ENCODE peak calls at places on chromosome 14, in six cellular contexts. V is hepatocyte, G is GM23338, X is colonic mucosa, T is K562, J is WERI-Rb-1. N is an unnamed sample.

GRCh38 chr14:103031956-103032355 is 25.4 kb downstream of the CDC42BPB start:
- DNase-seq in V (peak), G (peak), X (peak), T (no peak), J (peak), N (peak)

GRCh38 chr14:52473557-52473956 is 78.7 kb downstream of the TXNDC16 start:
- DNase-seq in V (peak), G (peak), X (no peak), T (no peak), J (no peak), N (no peak)

GRCh38 chr14:101960225-101960624 is 4.1 kb upstream of the DYNC1H1 start:
- DNase-seq in V (no peak), G (peak), X (peak), T (peak), J (no peak), N (no peak)

GRCh38 chr14:70398706-70399431 is 18.0 kb downstream of the SYNJ2BP start:
- DNase-seq in V (no peak), G (no peak), X (no peak), T (no peak), J (no peak), N (no peak)

GRCh38 chr14:92039720-92040430 is at the start of gene TRIP11:
- DNase-seq in V (peak), G (peak), X (peak), T (peak), J (peak), N (peak)

GRCh38 chr14:66944872-66945271 is 244.4 kb upstream of the GARIN2 start:
- DNase-seq in V (peak), G (peak), X (no peak), T (no peak), J (no peak), N (peak)

GRCh38 chr14:34098045-34098984 is 147.4 kb upstream of the EGLN3 start:
- DNase-seq in V (peak), G (peak), X (peak), T (peak), J (no peak), N (peak)

GRCh38 chr14:102949062-102949800 is 26.8 kb downstream of the AMN start:
- DNase-seq in V (no peak), G (no peak), X (no peak), T (no peak), J (no peak), N (no peak)

GRCh38 chr14:76836029-76836630 is 9.9 kb downstream of the LRRC74A start:
- DNase-seq in V (no peak), G (no peak), X (no peak), T (no peak), J (no peak), N (no peak)

GRCh38 chr14:79280400-79280670 is 931.0 kb downstream of the DIO2 start:
- DNase-seq in V (no peak), G (no peak), X (no peak), T (no peak), J (no peak), N (no peak)

GRCh38 chr14:80637726-80638619 is 303.6 kb downstream of the CEP128 start:
- DNase-seq in V (no peak), G (no peak), X (no peak), T (no peak), J (peak), N (no peak)

GRCh38 chr14:106879241-106879640 is 1352.9 kb downstream of the TMEM121 start:
- DNase-seq in V (no peak), G (peak), X (peak), T (peak), J (peak), N (no peak)

GRCh38 chr14:24965934-24966593 is 83.9 kb downstream of the STXBP6 start:
- DNase-seq in V (peak), G (no peak), X (no peak), T (no peak), J (no peak), N (no peak)

GRCh38 chr14:24817638-24818053 is 183.7 kb upstream of the GZMB start:
- DNase-seq in V (peak), G (peak), X (no peak), T (no peak), J (no peak), N (no peak)

GRCh38 chr14:28412076-28412475 is 354.5 kb upstream of the FOXG1 start:
- DNase-seq in V (no peak), G (no peak), X (no peak), T (no peak), J (no peak), N (no peak)

GRCh38 chr14:91806716-91807115 is 60.6 kb downstream of the TC2N start:
- DNase-seq in V (no peak), G (no peak), X (no peak), T (no peak), J (no peak), N (no peak)

GRCh38 chr14:56390859-56391258 is 188.7 kb upstream of the TMEM260 start:
- DNase-seq in V (no peak), G (peak), X (no peak), T (no peak), J (no peak), N (no peak)

GRCh38 chr14:35300228-35300627 is 8.0 kb downstream of the PSMA6 start:
- DNase-seq in V (no peak), G (no peak), X (no peak), T (no peak), J (no peak), N (no peak)

GRCh38 chr14:45715946-45716345 is 462.9 kb upstream of the MIS18BP1 start:
- DNase-seq in V (no peak), G (no peak), X (no peak), T (no peak), J (no peak), N (no peak)

GRCh38 chr14:57725399-57726077 is 140.4 kb downstream of the SLC35F4 start:
- DNase-seq in V (peak), G (no peak), X (no peak), T (no peak), J (no peak), N (no peak)

GRCh38 chr14:62181591-62181990 is 419.4 kb downstream of the SNAPC1 start:
- DNase-seq in V (no peak), G (no peak), X (no peak), T (no peak), J (no peak), N (no peak)

GRCh38 chr14:67426161-67426560 is 14.2 kb upstream of the PLEK2 start:
- DNase-seq in V (no peak), G (no peak), X (no peak), T (no peak), J (no peak), N (no peak)

GRCh38 chr14:102086346-102086971 is 385 bp downstream of the HSP90AA1 start:
- DNase-seq in V (peak), G (peak), X (peak), T (peak), J (no peak), N (peak)

GRCh38 chr14:55124774-55125372 is 4.2 kb upstream of the LGALS3 start:
- DNase-seq in V (no peak), G (no peak), X (peak), T (no peak), J (no peak), N (no peak)

GRCh38 chr14:22848391-22849164 is 12.2 kb downstream of the MMP14 start:
- DNase-seq in V (peak), G (peak), X (peak), T (no peak), J (no peak), N (no peak)

GRCh38 chr14:103488071-103488470 is 34.6 kb downstream of the CKB start:
- DNase-seq in V (no peak), G (no peak), X (no peak), T (no peak), J (no peak), N (no peak)

GRCh38 chr14:40096968-40097367 is 664.7 kb upstream of the FBXO33 start:
- DNase-seq in V (no peak), G (no peak), X (no peak), T (no peak), J (no peak), N (no peak)

GRCh38 chr14:51441001-51441400 is 201.0 kb downstream of the TMX1 start:
- DNase-seq in V (no peak), G (no peak), X (no peak), T (no peak), J (no peak), N (no peak)

GRCh38 chr14:30528778-30529642 is 29.9 kb upstream of the G2E3 start:
- DNase-seq in V (no peak), G (peak), X (no peak), T (no peak), J (no peak), N (no peak)

GRCh38 chr14:22556021-22556989 is 32.7 kb downstream of the DAD1 start:
- DNase-seq in V (no peak), G (peak), X (peak), T (peak), J (no peak), N (no peak)

GRCh38 chr14:90795744-90796143 is 20.5 kb downstream of the TTC7B start:
- DNase-seq in V (no peak), G (peak), X (no peak), T (no peak), J (no peak), N (peak)

GRCh38 chr14:80278293-80279037 is 67.2 kb upstream of the DIO2 start:
- DNase-seq in V (peak), G (no peak), X (no peak), T (no peak), J (no peak), N (no peak)

GRCh38 chr14:104724981-104725771 is 1.1 kb downstream of the ADSS1 start:
- DNase-seq in V (peak), G (peak), X (no peak), T (peak), J (no peak), N (peak)
- TF ChIP-seq CTCF in V (no peak), G (peak), X (no peak), T (peak), J (peak), N (no peak)

GRCh38 chr14:64937821-64938193 is 4.7 kb downstream of the GPX2 start:
- DNase-seq in V (no peak), G (no peak), X (no peak), T (peak), J (no peak), N (no peak)
- TF ChIP-seq CTCF in V (peak), G (peak), X (no peak), T (peak), J (peak), N (no peak)

GRCh38 chr14:74979442-74980397 is 23.0 kb upstream of the EIF2B2 start:
- DNase-seq in V (peak), G (peak), X (no peak), T (no peak), J (peak), N (peak)
- TF ChIP-seq CTCF in V (peak), G (peak), X (no peak), T (no peak), J (peak), N (no peak)

GRCh38 chr14:99413972-99414371 is 66.7 kb downstream of the SETD3 start:
- DNase-seq in V (no peak), G (no peak), X (no peak), T (no peak), J (no peak), N (no peak)

GRCh38 chr14:99416909-99417308 is 63.8 kb downstream of the SETD3 start:
- DNase-seq in V (no peak), G (no peak), X (no peak), T (no peak), J (no peak), N (no peak)

GRCh38 chr14:99413172-99413571 is 67.5 kb downstream of the SETD3 start:
- DNase-seq in V (no peak), G (peak), X (no peak), T (no peak), J (no peak), N (no peak)

GRCh38 chr14:99418217-99418616 is 62.4 kb downstream of the SETD3 start:
- DNase-seq in V (no peak), G (no peak), X (no peak), T (no peak), J (no peak), N (no peak)

GRCh38 chr14:99415496-99416281 is 65.0 kb downstream of the SETD3 start:
- DNase-seq in V (peak), G (peak), X (peak), T (peak), J (peak), N (no peak)
- TF ChIP-seq CTCF in V (peak), G (peak), X (peak), T (peak), J (peak), N (peak)

GRCh38 chr14:68767248-68767645 is 25.6 kb downstream of the ZFP36L1 start:
- DNase-seq in V (no peak), G (no peak), X (no peak), T (no peak), J (peak), N (peak)
- TF ChIP-seq CTCF in V (no peak), G (peak), X (no peak), T (peak), J (no peak), N (no peak)

GRCh38 chr14:61080591-61081010 is 99.6 kb downstream of the SLC38A6 start:
- DNase-seq in V (peak), G (peak), X (no peak), T (no peak), J (no peak), N (peak)
- TF ChIP-seq CTCF in V (no peak), G (no peak), X (no peak), T (no peak), J (no peak), N (no peak)

DNA sequence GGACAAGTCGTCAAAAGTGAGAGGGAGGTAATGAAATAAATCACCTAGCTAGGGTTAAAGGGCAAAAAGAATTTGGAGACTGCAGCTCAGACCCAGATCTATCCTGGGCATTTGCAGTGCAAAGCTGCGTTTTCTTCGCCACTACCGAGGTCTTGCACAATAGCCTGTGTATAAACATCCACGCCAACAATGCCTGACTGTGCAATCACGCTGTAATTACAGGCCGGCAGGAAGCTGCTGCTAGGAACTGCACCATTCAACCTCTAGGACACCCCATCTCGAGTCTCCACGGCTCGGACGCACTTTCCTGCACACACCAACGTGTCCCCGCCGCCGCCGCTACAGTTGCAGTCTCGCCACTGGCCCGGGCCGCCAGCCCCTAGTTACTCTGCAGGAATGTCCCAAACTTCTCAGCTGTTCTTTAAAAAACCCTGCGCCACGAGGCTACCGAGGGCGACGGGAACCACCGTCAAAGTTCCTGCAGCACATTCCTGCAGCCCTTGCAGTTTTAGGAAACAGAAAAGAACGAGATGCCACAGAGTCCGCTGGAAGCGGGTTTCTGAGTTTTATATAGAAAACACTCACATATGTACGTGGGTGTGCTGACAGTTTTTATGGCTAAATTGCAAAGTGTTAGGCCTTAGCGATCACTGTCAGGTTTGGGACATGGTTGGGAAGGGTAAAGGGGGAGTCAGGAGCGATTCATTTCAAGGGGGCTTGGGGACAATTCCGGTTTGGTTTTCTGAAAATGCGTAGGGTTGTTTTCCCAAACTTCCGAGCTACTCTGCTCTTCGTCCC is 65.6 kb upstream of the PTGR2 start:
- DNase-seq in V (peak), G (peak), X (peak), T (peak), J (peak), N (peak)
- TF ChIP-seq CTCF in V (peak), G (no peak), X (peak), T (no peak), J (no peak), N (no peak)

GRCh38 chr14:74567219-74567618 is 44.8 kb downstream of the LTBP2 start:
- DNase-seq in V (no peak), G (no peak), X (no peak), T (no peak), J (no peak), N (no peak)

GRCh38 chr14:74568380-74568649 is 43.7 kb downstream of the LTBP2 start:
- DNase-seq in V (no peak), G (no peak), X (no peak), T (no peak), J (no peak), N (no peak)

GRCh38 chr14:74568896-74569295 is 43.1 kb downstream of the LTBP2 start:
- DNase-seq in V (no peak), G (no peak), X (peak), T (no peak), J (no peak), N (no peak)

GRCh38 chr14:74566174-74567125 is 45.6 kb downstream of the LTBP2 start:
- DNase-seq in V (no peak), G (no peak), X (no peak), T (no peak), J (no peak), N (no peak)

DNA sequence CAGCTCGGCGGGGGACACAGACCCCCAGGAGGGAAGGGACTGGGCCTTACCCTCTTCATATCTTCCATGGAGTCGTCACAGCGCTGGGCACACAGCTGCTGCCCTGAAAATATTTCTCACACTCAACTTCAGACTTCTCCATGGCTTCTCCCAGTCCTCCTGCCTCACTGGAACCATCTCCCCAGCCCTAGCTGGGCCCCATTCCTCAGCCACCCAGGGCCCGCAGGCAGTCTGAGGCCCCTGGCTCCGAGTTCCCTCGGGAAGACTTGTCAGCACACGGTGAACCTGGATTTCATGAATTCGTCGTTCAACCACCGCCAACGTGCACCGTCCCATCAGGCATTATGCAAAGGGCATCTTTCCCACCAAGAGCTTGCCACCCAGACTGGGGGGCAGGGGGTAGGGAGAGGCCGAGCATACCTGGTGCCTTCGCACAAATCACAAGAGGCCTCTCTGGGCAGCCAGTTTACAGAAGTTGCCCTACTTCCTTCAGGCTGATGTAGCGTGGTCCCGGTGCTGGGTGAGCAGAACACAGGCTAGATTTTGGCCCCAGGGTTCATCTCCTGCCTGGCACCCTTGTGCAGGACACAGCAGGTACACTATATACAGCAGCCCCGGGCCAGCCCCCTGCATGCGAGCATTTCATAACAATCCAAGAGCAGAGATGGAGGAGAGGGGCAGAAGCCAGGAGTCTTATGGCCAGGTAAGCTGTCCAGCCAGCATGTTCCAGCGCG is 44.2 kb downstream of the LTBP2 start:
- DNase-seq in V (no peak), G (no peak), X (no peak), T (no peak), J (no peak), N (no peak)
- TF ChIP-seq CTCF in V (no peak), G (no peak), X (no peak), T (no peak), J (no peak), N (no peak)

N was measured in glutamatergic neuron.